ENCODE peak calls at places on chromosomes 13 and 19, in four cellular contexts. W is HCT116; D is CD4-positive, alpha-beta T cell; M is tibial nerve. K is an unnamed sample.

GRCh38 chr19:46753420-46754155 is 7.3 kb upstream of the STRN4 start:
- DNase-seq in W (no peak), D (peak; percentile 63), M (peak; percentile 56), K (no peak)

GRCh38 chr19:9323557-9323918 is 441 bp upstream of the ZNF559 start:
- DNase-seq in W (peak; percentile 6), D (no peak), M (peak; percentile 57), K (peak; percentile 14)

GRCh38 chr19:13120817-13121216 is 2.8 kb downstream of the NACC1 start:
- DNase-seq in W (no peak), D (no peak), M (no peak), K (no peak)

GRCh38 chr19:33818426-33818825 is 21.8 kb downstream of the KCTD15 start:
- DNase-seq in W (no peak), D (no peak), M (no peak), K (no peak)

GRCh38 chr13:80339578-80339840 is 1.4 kb downstream of the SPRY2 start:
- DNase-seq in W (no peak), D (no peak), M (no peak), K (no peak)

GRCh38 chr13:41401371-41401770 is 56.0 kb upstream of the RGCC start:
- DNase-seq in W (no peak), D (no peak), M (no peak), K (no peak)

GRCh38 chr13:39032150-39032549 is 5.7 kb downstream of the PROSER1 start:
- DNase-seq in W (no peak), D (no peak), M (no peak), K (no peak)

GRCh38 chr13:19910336-19911072 is 47.1 kb upstream of the ZMYM5 start:
- DNase-seq in W (peak; percentile 43), D (no peak), M (no peak), K (no peak)

GRCh38 chr19:5339950-5340636 is 519 bp downstream of the PTPRS start:
- DNase-seq in W (no peak), D (no peak), M (no peak), K (no peak)

GRCh38 chr19:52028027-52028779 is at the start of gene ZNF614:
- DNase-seq in W (peak; percentile 54), D (peak; percentile 73), M (peak; percentile 73), K (peak; percentile 77)

GRCh38 chr19:10644351-10645007 is 9.7 kb upstream of the ILF3 start:
- DNase-seq in W (peak; percentile 35), D (peak; percentile 79), M (peak; percentile 82), K (peak; percentile 52)

GRCh38 chr19:43380771-43381386 is 27.4 kb downstream of the CD177 start:
- DNase-seq in W (no peak), D (no peak), M (no peak), K (no peak)

GRCh38 chr13:90542959-90543358 is 804.5 kb upstream of the MIR17HG start:
- DNase-seq in W (no peak), D (no peak), M (no peak), K (no peak)

GRCh38 chr13:47598340-47598911 is 402.6 kb downstream of the SUCLA2 start:
- DNase-seq in W (no peak), D (no peak), M (no peak), K (no peak)

GRCh38 chr19:18257503-18258470 is 16.5 kb downstream of the IQCN start:
- DNase-seq in W (no peak), D (no peak), M (no peak), K (no peak)

GRCh38 chr13:93496985-93497673 is 270.5 kb downstream of the GPC6 start:
- DNase-seq in W (no peak), D (no peak), M (no peak), K (no peak)

GRCh38 chr13:57629821-57630235 is 1.7 kb upstream of the PCDH17 start:
- DNase-seq in W (no peak), D (no peak), M (peak; percentile 65), K (no peak)

GRCh38 chr13:80988752-80989151 is 647.8 kb upstream of the SPRY2 start:
- DNase-seq in W (no peak), D (no peak), M (no peak), K (no peak)

DNA sequence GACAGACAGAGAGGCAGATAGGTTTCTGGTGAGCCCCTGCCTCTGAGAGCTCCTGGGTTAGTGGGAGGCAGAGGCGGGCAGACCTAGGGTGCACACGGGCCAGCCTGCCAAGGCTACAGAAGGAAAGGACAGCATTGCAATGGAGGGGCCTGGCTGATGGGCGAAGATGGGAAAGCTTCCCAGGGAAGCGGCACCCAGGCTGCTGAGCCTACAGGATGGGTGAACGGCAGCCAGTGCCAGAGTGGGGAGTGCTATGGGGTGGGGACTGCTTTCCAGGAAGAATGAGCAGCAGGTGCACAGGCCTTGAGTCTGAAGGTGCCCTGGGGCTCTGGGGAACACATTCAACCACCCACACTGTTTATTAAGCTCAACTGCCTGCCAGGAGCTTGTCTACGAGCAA is 702 bp upstream of the MAG start:
- DNase-seq in W (no peak), D (no peak), M (no peak), K (no peak)
- H3K27me3 ChIP-seq in W (no peaks in the 10 kb centered on the region), D (no peaks in the 10 kb centered on the region), M (no peaks in the 10 kb centered on the region), K (no peaks in the 10 kb centered on the region)

GRCh38 chr19:50317115-50317514 is 12.1 kb downstream of the KCNC3 start:
- DNase-seq in W (no peak), D (no peak), M (no peak), K (no peak)
- H3K27me3 ChIP-seq in W (no peaks in the 10 kb centered on the region), D (peaks cover 51% of the 10 kb centered on the region), M (peaks cover 3% of the 10 kb centered on the region), K (peaks cover 14% of the 10 kb centered on the region)

GRCh38 chr13:101144808-101145419 is 271.4 kb downstream of the NALCN start:
- DNase-seq in W (peak; percentile 39), D (no peak), M (no peak), K (no peak)
- H3K27me3 ChIP-seq in W (no peaks in the 10 kb centered on the region), D (peaks cover 7% of the 10 kb centered on the region), M (no peaks in the 10 kb centered on the region), K (no peaks in the 10 kb centered on the region)

GRCh38 chr19:1457031-1457739 is 7.3 kb downstream of the APC2 start:
- DNase-seq in W (no peak), D (no peak), M (no peak), K (no peak)

GRCh38 chr19:1456121-1456900 is 6.4 kb downstream of the APC2 start:
- DNase-seq in W (no peak), D (no peak), M (no peak), K (no peak)

GRCh38 chr19:1455002-1455335 is 5.0 kb downstream of the APC2 start:
- DNase-seq in W (no peak), D (no peak), M (no peak), K (no peak)

GRCh38 chr19:1453525-1454371 is 3.8 kb downstream of the APC2 start:
- DNase-seq in W (no peak), D (no peak), M (peak; percentile 20), K (no peak)

GRCh38 chr19:1455336-1456120 is 5.6 kb downstream of the APC2 start:
- DNase-seq in W (peak; percentile 97), D (peak; percentile 54), M (no peak), K (peak; percentile 14)
- H3K27me3 ChIP-seq in W (no peaks in the 10 kb centered on the region), D (peaks cover 70% of the 10 kb centered on the region), M (peaks cover 3% of the 10 kb centered on the region), K (peaks cover 6% of the 10 kb centered on the region)

K was measured in thoracic aorta.